ENCODE peak calls at places on chromosomes 12 and 14, in four cellular contexts. A is Caco-2; Y is stimulated activated CD4-positive, alpha-beta T cell treated with anti-CD3 and anti-CD28 coated beads, Interleukin-2, amount 100 ng/mL, for 24 hours; F is ACHN. N is an unnamed sample.

GRCh38 chr14:87312138-87312537 is 680.8 kb downstream of the GALC start:
- DNase-seq in A (no peak), Y (no peak), F (no peak), N (no peak)

GRCh38 chr12:1207276-1207675 is 216.3 kb downstream of the ERC1 start:
- DNase-seq in A (no peak), Y (no peak), F (no peak), N (no peak)

GRCh38 chr14:29724991-29725390 is 202.7 kb downstream of the PRKD1 start:
- DNase-seq in A (no peak), Y (no peak), F (no peak), N (no peak)

GRCh38 chr14:77889971-77890442 is 90.1 kb downstream of the ADCK1 start:
- DNase-seq in A (no peak), Y (no peak), F (no peak), N (no peak)

GRCh38 chr14:90396342-90397339 is at the start of gene CALM1:
- DNase-seq in A (peak; percentile 93), Y (peak; percentile 97), F (peak; percentile 83), N (peak; percentile 96)

GRCh38 chr12:115897718-115898117 is 379.8 kb downstream of the MED13L start:
- DNase-seq in A (no peak), Y (no peak), F (no peak), N (no peak)

GRCh38 chr12:31393004-31393550 is 67.1 kb upstream of the SINHCAF start:
- DNase-seq in A (peak; percentile 14), Y (no peak), F (no peak), N (no peak)

GRCh38 chr12:28172434-28173030 is 17.7 kb upstream of the CCDC91 start:
- DNase-seq in A (no peak), Y (no peak), F (peak; percentile 74), N (peak; percentile 54)

GRCh38 chr14:37553935-37554550 is 41.0 kb downstream of the FOXA1 start:
- DNase-seq in A (no peak), Y (no peak), F (no peak), N (no peak)

GRCh38 chr12:107411792-107412535 is 273.6 kb upstream of the PWP1 start:
- DNase-seq in A (no peak), Y (no peak), F (peak; percentile 57), N (no peak)

GRCh38 chr14:96247031-96247430 is 9.0 kb upstream of the BDKRB1 start:
- DNase-seq in A (no peak), Y (no peak), F (no peak), N (no peak)

GRCh38 chr12:60148831-60149230 is 553.0 kb downstream of the SLC16A7 start:
- DNase-seq in A (no peak), Y (no peak), F (peak; percentile 46), N (no peak)

GRCh38 chr12:88058719-88059077 is 29.5 kb upstream of the C12orf50 start:
- DNase-seq in A (no peak), Y (no peak), F (no peak), N (no peak)

GRCh38 chr14:76336876-76337275 is 39.1 kb upstream of the ESRRB start:
- DNase-seq in A (no peak), Y (no peak), F (no peak), N (no peak)